ENCODE peak calls at places on chromosomes 12 and 14, in eight cellular contexts. U is ovary, M is HCT116, N is gastrocnemius medialis, Y is fibroblast of lung, B is right lobe of liver, Z is Caco-2, D is heart right ventricle. V is an unnamed sample. For H3K36me3 and H3K4me1, the result is how much of the 10 kb centered on the place peaks cover.

GRCh38 chr14:36271939-36272907 is 48.2 kb downstream of the MBIP start:
- DNase-seq in U (no peak), M (no peak), N (no peak), Y (peak), B (no peak), Z (no peak), D (no peak), V (no peak)

GRCh38 chr12:132300789-132301722 is 28.3 kb downstream of the GALNT9 start:
- DNase-seq in U (no peak), M (no peak), N (no peak), Y (no peak), B (no peak), Z (no peak), D (no peak), V (no peak)

GRCh38 chr14:87522575-87522974 is 470.4 kb downstream of the GALC start:
- DNase-seq in U (no peak), M (no peak), N (no peak), Y (no peak), B (no peak), Z (peak), D (no peak), V (no peak)

GRCh38 chr14:101323111-101323510 is 238.2 kb upstream of the DIO3 start:
- DNase-seq in U (no peak), M (no peak), N (no peak), Y (no peak), B (no peak), Z (no peak), D (no peak), V (no peak)

GRCh38 chr12:31301311-31301710 is 24.6 kb downstream of the SINHCAF start:
- DNase-seq in U (no peak), M (no peak), N (no peak), Y (no peak), B (no peak), Z (no peak), D (no peak), V (no peak)

GRCh38 chr12:38142974-38143373 is 173.6 kb upstream of the ALG10B start:
- DNase-seq in U (no peak), M (no peak), N (no peak), Y (no peak), B (no peak), Z (no peak), D (no peak), V (no peak)

GRCh38 chr12:131438874-131439273 is 272.0 kb upstream of the SFSWAP start:
- DNase-seq in U (no peak), M (no peak), N (no peak), Y (no peak), B (no peak), Z (no peak), D (no peak), V (no peak)

GRCh38 chr12:7042847-7043246 is 17.7 kb upstream of the C1S start:
- DNase-seq in U (no peak), M (peak), N (no peak), Y (peak), B (no peak), Z (peak), D (no peak), V (no peak)

GRCh38 chr12:131912526-131913274 is 16.4 kb upstream of the PUS1 start:
- DNase-seq in U (peak), M (peak), N (no peak), Y (peak), B (peak), Z (no peak), D (peak), V (peak)

GRCh38 chr14:75543786-75544185 is 21.5 kb downstream of the BATF start:
- DNase-seq in U (no peak), M (no peak), N (no peak), Y (no peak), B (no peak), Z (no peak), D (no peak), V (no peak)

GRCh38 chr14:91860238-91860637 is 7.1 kb downstream of the TC2N start:
- DNase-seq in U (no peak), M (no peak), N (no peak), Y (no peak), B (no peak), Z (no peak), D (no peak), V (no peak)

GRCh38 chr14:39491134-39491541 is 58.9 kb upstream of the FBXO33 start:
- DNase-seq in U (no peak), M (peak), N (no peak), Y (peak), B (no peak), Z (peak), D (no peak), V (no peak)

GRCh38 chr12:124428136-124428791 is 133.4 kb downstream of the RFLNA start:
- DNase-seq in U (no peak), M (no peak), N (no peak), Y (peak), B (no peak), Z (no peak), D (no peak), V (no peak)

GRCh38 chr14:21852061-21852664 is 178.5 kb upstream of the OR4E1 start:
- DNase-seq in U (no peak), M (peak), N (no peak), Y (peak), B (no peak), Z (peak), D (no peak), V (no peak)

GRCh38 chr14:95500201-95500681 is 16.2 kb downstream of the SYNE3 start:
- DNase-seq in U (no peak), M (no peak), N (no peak), Y (no peak), B (no peak), Z (no peak), D (no peak), V (peak)

GRCh38 chr12:20492251-20492728 is 124.0 kb downstream of the PDE3A start:
- DNase-seq in U (no peak), M (peak), N (no peak), Y (peak), B (no peak), Z (no peak), D (no peak), V (no peak)

GRCh38 chr14:65560340-65561027 is 148.0 kb downstream of the FUT8 start:
- DNase-seq in U (no peak), M (no peak), N (no peak), Y (no peak), B (no peak), Z (no peak), D (no peak), V (no peak)

GRCh38 chr14:68683326-68683725 is 109.5 kb downstream of the ZFP36L1 start:
- DNase-seq in U (no peak), M (no peak), N (no peak), Y (no peak), B (no peak), Z (no peak), D (no peak), V (peak)

GRCh38 chr14:67837011-67837624 is 17.5 kb downstream of the RAD51B start:
- DNase-seq in U (peak), M (peak), N (no peak), Y (peak), B (no peak), Z (peak), D (peak), V (no peak)

GRCh38 chr14:98708555-98708954 is 563.4 kb downstream of the BCL11B start:
- DNase-seq in U (no peak), M (no peak), N (no peak), Y (no peak), B (no peak), Z (no peak), D (no peak), V (no peak)

GRCh38 chr12:22733756-22734155 is 108.8 kb downstream of the ETNK1 start:
- DNase-seq in U (no peak), M (no peak), N (no peak), Y (no peak), B (no peak), Z (no peak), D (no peak), V (no peak)

GRCh38 chr14:105092912-105093425 is 27.7 kb upstream of the GPR132 start:
- DNase-seq in U (peak), M (no peak), N (no peak), Y (peak), B (no peak), Z (peak), D (peak), V (peak)

GRCh38 chr12:111304642-111305071 is 64.2 kb downstream of the PHETA1 start:
- DNase-seq in U (no peak), M (peak), N (no peak), Y (peak), B (no peak), Z (peak), D (no peak), V (no peak)

GRCh38 chr12:131555197-131555820 is 155.6 kb upstream of the SFSWAP start:
- DNase-seq in U (no peak), M (no peak), N (no peak), Y (no peak), B (no peak), Z (no peak), D (no peak), V (no peak)

GRCh38 chr14:59632381-59632780 is 55.8 kb upstream of the CCDC175 start:
- DNase-seq in U (no peak), M (peak), N (no peak), Y (peak), B (no peak), Z (peak), D (no peak), V (no peak)

GRCh38 chr14:96083667-96084320 is 44.6 kb downstream of the C14orf132 start:
- DNase-seq in U (no peak), M (no peak), N (no peak), Y (no peak), B (peak), Z (no peak), D (no peak), V (peak)

GRCh38 chr12:69476276-69477017 is 6.3 kb downstream of the FRS2 start:
- DNase-seq in U (no peak), M (no peak), N (no peak), Y (peak), B (no peak), Z (no peak), D (no peak), V (no peak)

GRCh38 chr12:88553941-88554658 is 26.2 kb downstream of the KITLG start:
- DNase-seq in U (no peak), M (peak), N (peak), Y (peak), B (no peak), Z (peak), D (no peak), V (peak)

GRCh38 chr12:49041881-49042484 is 18.6 kb downstream of the KMT2D start:
- DNase-seq in U (no peak), M (no peak), N (no peak), Y (no peak), B (no peak), Z (no peak), D (no peak), V (no peak)
- H3K36me3 ChIP-seq in U (under half), M (half or more), N (under half), Y (half or more), B (under half), Z (under half), D (half or more), V (half or more)

DNA sequence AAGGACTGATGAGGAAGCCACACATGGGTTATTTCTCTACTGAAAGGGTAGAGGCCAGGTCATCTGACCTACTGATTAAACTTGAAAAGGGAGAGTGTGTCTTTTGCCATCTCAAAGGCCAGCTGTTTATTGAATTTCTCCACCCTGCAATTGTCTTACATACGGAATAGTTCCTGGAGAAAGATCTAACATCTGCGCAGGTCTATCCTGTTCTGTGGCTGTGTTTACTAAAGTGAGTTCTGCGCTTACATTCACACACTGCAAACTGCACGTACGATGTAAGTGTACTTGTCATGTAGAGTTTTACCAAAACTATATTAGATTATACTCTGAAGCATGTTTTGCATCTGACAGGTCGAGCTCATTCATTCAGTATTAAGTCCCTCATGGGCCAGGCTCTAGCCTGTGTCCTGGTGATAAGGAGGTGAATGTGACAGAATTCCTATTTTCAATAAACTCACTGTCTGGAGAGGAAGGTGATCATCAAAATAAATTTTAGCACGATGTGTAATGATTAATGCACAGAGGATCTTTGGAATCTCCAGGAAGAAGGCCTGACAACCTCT is 96.6 kb downstream of the PRKCH start:
- DNase-seq in U (no peak), M (no peak), N (no peak), Y (no peak), B (no peak), Z (no peak), D (no peak), V (no peak)
- H3K4me1 ChIP-seq in U (under half), M (under half), N (under half), Y (under half), B (under half), Z (under half), D (under half), V (under half)

DNA sequence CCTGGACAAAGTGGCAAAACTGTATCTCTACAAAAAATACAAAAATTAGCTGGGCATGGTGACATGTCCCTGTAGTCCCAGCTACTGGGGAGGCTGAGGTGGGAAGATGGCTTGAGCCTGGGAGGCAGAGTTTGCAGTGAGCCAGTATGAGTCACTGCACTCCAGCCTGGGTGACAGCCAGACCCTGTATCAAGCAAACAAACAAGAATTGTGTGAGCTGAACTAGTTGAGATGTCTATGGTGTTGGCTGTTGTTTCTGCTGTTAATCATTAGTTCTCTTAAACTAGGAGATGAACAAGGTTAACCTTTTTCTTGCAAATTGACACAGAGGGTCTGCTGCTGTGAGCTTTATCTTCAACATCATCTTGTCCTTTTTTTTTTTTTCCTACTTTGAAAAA is 23.6 kb downstream of the RASSF3 start:
- DNase-seq in U (peak), M (no peak), N (no peak), Y (peak), B (peak), Z (peak), D (no peak), V (peak)
- TF ChIP-seq CTCF in U (no peak), M (no peak), N (no peak), Y (no peak), B (no peak), Z (no peak), D (no peak), V (no peak)

GRCh38 chr12:1994429-1995143 is 9.7 kb downstream of the DCP1B start:
- DNase-seq in U (no peak), M (no peak), N (no peak), Y (no peak), B (no peak), Z (no peak), D (no peak), V (no peak)
- H3K36me3 ChIP-seq in U (under half), M (under half), N (under half), Y (under half), B (under half), Z (under half), D (under half), V (under half)

V was measured in tibial artery.